ENCODE peak calls at places on chromosomes 3 and 15, in seven cellular contexts. W, R, X, I, J, O and Y are unnamed samples.

GRCh38 chr3:185729335-185729715 is 95.5 kb downstream of the IGF2BP2 start:
- DNase-seq in W (no peak), R (no peak), X (no peak), I (no peak), J (no peak), O (no peak), Y (no peak)

GRCh38 chr3:94158461-94158860 is 95.6 kb downstream of the NSUN3 start:
- DNase-seq in W (no peak), R (no peak), X (no peak), I (no peak), J (no peak), O (no peak), Y (peak)

GRCh38 chr15:81091889-81092558 is 42.0 kb upstream of the CFAP161 start:
- DNase-seq in W (peak), R (no peak), X (no peak), I (no peak), J (no peak), O (peak), Y (peak)

GRCh38 chr3:139937674-139938279 is 2.8 kb downstream of the CLSTN2 start:
- DNase-seq in W (peak), R (peak), X (no peak), I (no peak), J (peak), O (peak), Y (peak)

GRCh38 chr15:71049706-71050422 is 65.4 kb upstream of the THSD4 start:
- DNase-seq in W (no peak), R (no peak), X (no peak), I (no peak), J (no peak), O (no peak), Y (no peak)

GRCh38 chr3:115648559-115648958 is 25.2 kb downstream of the GAP43 start:
- DNase-seq in W (peak), R (no peak), X (no peak), I (no peak), J (no peak), O (no peak), Y (peak)

GRCh38 chr3:53837331-53837730 is 8.9 kb downstream of the CHDH start:
- DNase-seq in W (no peak), R (no peak), X (no peak), I (no peak), J (no peak), O (no peak), Y (no peak)

GRCh38 chr3:53616971-53617892 is 122.8 kb downstream of the CACNA1D start:
- DNase-seq in W (no peak), R (no peak), X (no peak), I (no peak), J (no peak), O (no peak), Y (no peak)

GRCh38 chr15:87369269-87369668 is 887.3 kb downstream of the NTRK3 start:
- DNase-seq in W (no peak), R (no peak), X (no peak), I (no peak), J (no peak), O (no peak), Y (no peak)

GRCh38 chr3:180563411-180563810 is 38.6 kb upstream of the TTC14 start:
- DNase-seq in W (peak), R (no peak), X (no peak), I (no peak), J (no peak), O (no peak), Y (peak)

GRCh38 chr3:14132689-14133088 is 7.8 kb downstream of the TMEM43 start:
- DNase-seq in W (no peak), R (no peak), X (no peak), I (no peak), J (no peak), O (no peak), Y (no peak)

GRCh38 chr3:178625053-178625600 is 88.9 kb downstream of the KCNMB2 start:
- DNase-seq in W (no peak), R (no peak), X (no peak), I (no peak), J (no peak), O (no peak), Y (no peak)

GRCh38 chr3:111812680-111813079 is 46.4 kb upstream of the PHLDB2 start:
- DNase-seq in W (no peak), R (no peak), X (no peak), I (no peak), J (no peak), O (no peak), Y (no peak)

GRCh38 chr3:180871901-180872300 is 40.6 kb upstream of the FXR1 start:
- DNase-seq in W (peak), R (no peak), X (no peak), I (no peak), J (no peak), O (no peak), Y (no peak)

GRCh38 chr3:38059597-38059996 is 20.6 kb downstream of the DLEC1 start:
- DNase-seq in W (no peak), R (no peak), X (no peak), I (no peak), J (no peak), O (no peak), Y (no peak)

GRCh38 chr3:132231633-132232032 is 85.6 kb upstream of the ACP3 start:
- DNase-seq in W (peak), R (no peak), X (no peak), I (no peak), J (no peak), O (no peak), Y (peak)

GRCh38 chr3:194676471-194676870 is 4.5 kb upstream of the LSG1 start:
- DNase-seq in W (no peak), R (no peak), X (no peak), I (no peak), J (no peak), O (no peak), Y (no peak)

GRCh38 chr3:72347819-72348319 is 500.4 kb downstream of the SHQ1 start:
- DNase-seq in W (peak), R (no peak), X (no peak), I (peak), J (peak), O (peak), Y (peak)

GRCh38 chr3:72245183-72245811 is 460.3 kb upstream of the PROK2 start:
- DNase-seq in W (no peak), R (peak), X (no peak), I (peak), J (no peak), O (peak), Y (peak)

GRCh38 chr3:185221203-185221602 is 32.6 kb downstream of the EHHADH start:
- DNase-seq in W (no peak), R (no peak), X (no peak), I (no peak), J (no peak), O (no peak), Y (no peak)

GRCh38 chr3:18853269-18853668 is 295.0 kb upstream of the KCNH8 start:
- DNase-seq in W (no peak), R (no peak), X (no peak), I (no peak), J (no peak), O (no peak), Y (no peak)

GRCh38 chr3:115330406-115330805 is 183.3 kb upstream of the ZBTB20 start:
- DNase-seq in W (no peak), R (no peak), X (no peak), I (no peak), J (no peak), O (no peak), Y (no peak)

GRCh38 chr3:48247401-48247807 is 6.5 kb downstream of the ZNF589 start:
- DNase-seq in W (peak), R (no peak), X (no peak), I (no peak), J (no peak), O (no peak), Y (no peak)

GRCh38 chr15:70503073-70503745 is 260.1 kb downstream of the UACA start:
- DNase-seq in W (no peak), R (no peak), X (no peak), I (no peak), J (no peak), O (no peak), Y (no peak)